ENCODE peak calls at places on chromosomes 3 and 15, in four cellular contexts. One of them, this sample, is unnamed.

GRCh38 chr3:15812183-15812582 is 14.4 kb upstream of the ANKRD28 start:
- DNase-seq in uterus: no peak
- DNase-seq in ovary: no peak
- DNase-seq in SK-N-SH: peak
- DNase-seq in this sample: no peak

GRCh38 chr3:41711656-41712055 is 250.2 kb downstream of the ULK4 start:
- DNase-seq in ovary: no peak
- DNase-seq in SK-N-SH: no peak
- DNase-seq in uterus: no peak
- DNase-seq in this sample: no peak

GRCh38 chr3:175342196-175342595 is 483.1 kb downstream of the NAALADL2 start:
- DNase-seq in ovary: no peak
- DNase-seq in uterus: no peak
- DNase-seq in SK-N-SH: no peak
- DNase-seq in this sample: no peak

GRCh38 chr3:177039875-177040274 is 157.4 kb downstream of the TBL1XR1 start:
- DNase-seq in uterus: no peak
- DNase-seq in ovary: no peak
- DNase-seq in SK-N-SH: no peak
- DNase-seq in this sample: no peak

GRCh38 chr3:9909221-9910013 is 6.8 kb downstream of the IL17RE start:
- DNase-seq in SK-N-SH: no peak
- DNase-seq in ovary: no peak
- DNase-seq in uterus: no peak
- DNase-seq in this sample: peak

GRCh38 chr15:100189319-100189718 is 152.5 kb downstream of the ADAMTS17 start:
- DNase-seq in uterus: no peak
- DNase-seq in SK-N-SH: no peak
- DNase-seq in ovary: no peak
- DNase-seq in this sample: no peak

GRCh38 chr15:38226867-38227266 is 25.8 kb upstream of the SPRED1 start:
- DNase-seq in SK-N-SH: peak
- DNase-seq in ovary: no peak
- DNase-seq in uterus: no peak
- DNase-seq in this sample: no peak

GRCh38 chr3:135513106-135514063 is 452.1 kb upstream of the PPP2R3A start:
- DNase-seq in SK-N-SH: no peak
- DNase-seq in uterus: no peak
- DNase-seq in ovary: no peak
- DNase-seq in this sample: no peak

GRCh38 chr15:74265046-74265639 is 29.0 kb downstream of the CCDC33 start:
- DNase-seq in SK-N-SH: no peak
- DNase-seq in ovary: peak
- DNase-seq in uterus: no peak
- DNase-seq in this sample: no peak

GRCh38 chr3:128487813-128488635 is 5.0 kb downstream of the GATA2 start:
- DNase-seq in uterus: peak
- DNase-seq in ovary: peak
- DNase-seq in SK-N-SH: peak
- DNase-seq in this sample: peak

GRCh38 chr3:105905328-105905727 is 36.5 kb upstream of the CBLB start:
- DNase-seq in ovary: no peak
- DNase-seq in SK-N-SH: no peak
- DNase-seq in uterus: no peak
- DNase-seq in this sample: no peak

GRCh38 chr15:28914483-28915023 is 28.8 kb downstream of the APBA2 start:
- DNase-seq in SK-N-SH: no peak
- DNase-seq in uterus: no peak
- DNase-seq in ovary: no peak
- DNase-seq in this sample: no peak

GRCh38 chr3:133943639-133944131 is 48.0 kb upstream of the RAB6B start:
- DNase-seq in ovary: no peak
- DNase-seq in SK-N-SH: no peak
- DNase-seq in uterus: no peak
- DNase-seq in this sample: peak

GRCh38 chr3:195388380-195388779 is 54.4 kb downstream of the ACAP2 start:
- DNase-seq in SK-N-SH: no peak
- DNase-seq in uterus: no peak
- DNase-seq in ovary: no peak
- DNase-seq in this sample: no peak

GRCh38 chr3:125480656-125481374 is 39.2 kb downstream of the SNX4 start:
- DNase-seq in SK-N-SH: no peak
- DNase-seq in ovary: no peak
- DNase-seq in uterus: no peak
- DNase-seq in this sample: no peak

GRCh38 chr3:20537234-20537633 is 351.2 kb upstream of the SGO1 start:
- DNase-seq in SK-N-SH: no peak
- DNase-seq in ovary: no peak
- DNase-seq in uterus: no peak
- DNase-seq in this sample: no peak

GRCh38 chr3:161558256-161558655 is 61.6 kb downstream of the OTOL1 start:
- DNase-seq in uterus: no peak
- DNase-seq in ovary: no peak
- DNase-seq in SK-N-SH: no peak
- DNase-seq in this sample: no peak

GRCh38 chr3:175526191-175526590 is 667.1 kb downstream of the NAALADL2 start:
- DNase-seq in SK-N-SH: no peak
- DNase-seq in ovary: no peak
- DNase-seq in uterus: no peak
- DNase-seq in this sample: no peak

GRCh38 chr3:8460815-8461482 is 40.7 kb upstream of the LMCD1 start:
- DNase-seq in SK-N-SH: no peak
- DNase-seq in uterus: no peak
- DNase-seq in ovary: no peak
- DNase-seq in this sample: no peak

GRCh38 chr15:52559583-52559982 is 9.2 kb downstream of the ARPP19 start:
- DNase-seq in uterus: no peak
- DNase-seq in ovary: no peak
- DNase-seq in SK-N-SH: no peak
- DNase-seq in this sample: no peak
- H3K27ac ChIP-seq in uterus: no peak
- H3K27ac ChIP-seq in ovary: no peak
- H3K27ac ChIP-seq in SK-N-SH: no peak
- H3K27ac ChIP-seq in this sample: no peak

GRCh38 chr15:40952301-40952900 is 870 bp upstream of the CHAC1 start:
- DNase-seq in uterus: no peak
- DNase-seq in ovary: no peak
- DNase-seq in SK-N-SH: peak
- DNase-seq in this sample: no peak
- H3K4me3 ChIP-seq in uterus: peak
- H3K4me3 ChIP-seq in ovary: peak
- H3K4me3 ChIP-seq in SK-N-SH: peak
- H3K4me3 ChIP-seq in this sample: peak

GRCh38 chr3:172332256-172333041 is 115.8 kb downstream of the GHSR start:
- DNase-seq in uterus: peak
- DNase-seq in ovary: peak
- DNase-seq in SK-N-SH: peak
- DNase-seq in this sample: no peak
- H3K27ac ChIP-seq in uterus: peak
- H3K27ac ChIP-seq in ovary: no peak
- H3K27ac ChIP-seq in SK-N-SH: peak
- H3K27ac ChIP-seq in this sample: no peak

DNA sequence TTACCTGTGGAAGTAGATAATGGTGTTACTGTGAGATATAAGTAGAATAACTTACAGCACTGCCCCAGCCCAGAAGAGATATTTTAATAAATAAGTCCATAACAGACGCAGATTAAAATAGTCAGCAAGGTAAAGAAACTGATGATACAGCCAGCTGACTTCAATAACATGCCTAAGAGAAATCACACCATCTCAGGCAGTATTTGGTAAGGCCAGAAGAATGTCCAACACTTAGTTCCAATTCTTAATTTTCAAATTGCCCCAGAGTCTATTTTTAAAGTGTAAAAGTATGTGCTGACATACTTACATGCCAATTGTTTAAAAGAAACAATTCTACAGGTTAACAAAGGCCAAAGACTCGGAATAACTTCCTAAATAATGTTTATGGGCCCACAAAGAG is 1.6 kb downstream of the GNB4 start:
- DNase-seq in SK-N-SH: no peak
- DNase-seq in ovary: no peak
- DNase-seq in uterus: no peak
- DNase-seq in this sample: no peak
- H3K4me3 ChIP-seq in SK-N-SH: peak
- H3K4me3 ChIP-seq in ovary: peak
- H3K4me3 ChIP-seq in uterus: peak
- H3K4me3 ChIP-seq in this sample: peak

GRCh38 chr3:136818851-136819783 is at the start of gene SLC35G2:
- DNase-seq in SK-N-SH: peak
- DNase-seq in uterus: peak
- DNase-seq in ovary: peak
- DNase-seq in this sample: peak
- H3K27ac ChIP-seq in SK-N-SH: peak
- H3K27ac ChIP-seq in uterus: peak
- H3K27ac ChIP-seq in ovary: peak
- H3K27ac ChIP-seq in this sample: no peak

GRCh38 chr3:184880616-184881015 is 68.7 kb downstream of the VPS8 start:
- DNase-seq in uterus: no peak
- DNase-seq in SK-N-SH: no peak
- DNase-seq in ovary: no peak
- DNase-seq in this sample: no peak
- H3K4me3 ChIP-seq in uterus: no peak
- H3K4me3 ChIP-seq in SK-N-SH: no peak
- H3K4me3 ChIP-seq in ovary: no peak
- H3K4me3 ChIP-seq in this sample: no peak

DNA sequence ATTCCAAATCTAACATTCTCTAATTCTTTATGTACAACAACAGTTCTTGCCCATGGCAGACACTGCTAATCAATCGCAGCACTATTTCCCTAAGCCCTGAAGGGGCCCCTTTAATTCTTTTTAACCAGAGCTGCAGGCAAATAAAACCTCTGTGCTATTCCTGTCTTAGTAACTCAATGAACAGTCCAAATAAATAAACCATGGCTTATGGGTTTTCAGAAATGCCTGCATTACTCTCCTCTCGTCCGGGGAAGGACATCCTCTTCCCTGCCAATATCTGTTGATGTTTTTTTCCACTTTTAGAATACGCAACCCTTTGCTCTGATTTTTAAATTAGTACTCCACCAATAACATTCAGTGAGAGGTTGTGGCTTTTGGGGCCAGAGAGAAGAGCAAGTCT is 35.1 kb upstream of the PRICKLE2 start:
- DNase-seq in ovary: no peak
- DNase-seq in uterus: no peak
- DNase-seq in SK-N-SH: no peak
- DNase-seq in this sample: no peak
- H3K27ac ChIP-seq in ovary: no peak
- H3K27ac ChIP-seq in uterus: peak
- H3K27ac ChIP-seq in SK-N-SH: no peak
- H3K27ac ChIP-seq in this sample: no peak

GRCh38 chr3:149437710-149438109 is 36.8 kb upstream of the TM4SF4 start:
- DNase-seq in ovary: no peak
- DNase-seq in uterus: no peak
- DNase-seq in SK-N-SH: no peak
- DNase-seq in this sample: no peak

GRCh38 chr3:149442845-149443544 is 31.5 kb upstream of the TM4SF4 start:
- DNase-seq in uterus: no peak
- DNase-seq in ovary: no peak
- DNase-seq in SK-N-SH: no peak
- DNase-seq in this sample: no peak

GRCh38 chr3:149438981-149439380 is 35.5 kb upstream of the TM4SF4 start:
- DNase-seq in ovary: no peak
- DNase-seq in uterus: no peak
- DNase-seq in SK-N-SH: no peak
- DNase-seq in this sample: no peak

GRCh38 chr3:149443545-149443912 is 31.0 kb upstream of the TM4SF4 start:
- DNase-seq in SK-N-SH: no peak
- DNase-seq in uterus: no peak
- DNase-seq in ovary: no peak
- DNase-seq in this sample: no peak

GRCh38 chr3:149441662-149442442 is 32.6 kb upstream of the TM4SF4 start:
- DNase-seq in uterus: no peak
- DNase-seq in SK-N-SH: no peak
- DNase-seq in ovary: no peak
- DNase-seq in this sample: no peak
- H3K4me3 ChIP-seq in uterus: no peak
- H3K4me3 ChIP-seq in SK-N-SH: no peak
- H3K4me3 ChIP-seq in ovary: no peak
- H3K4me3 ChIP-seq in this sample: no peak

GRCh38 chr3:23213813-23214212 is 10.7 kb downstream of the UBE2E2 start:
- DNase-seq in SK-N-SH: no peak
- DNase-seq in uterus: no peak
- DNase-seq in ovary: no peak
- DNase-seq in this sample: no peak
- H3K27ac ChIP-seq in SK-N-SH: no peak
- H3K27ac ChIP-seq in uterus: no peak
- H3K27ac ChIP-seq in ovary: no peak
- H3K27ac ChIP-seq in this sample: no peak